ENCODE peak calls at places on chromosome 7, in ten cellular contexts. Q is GM04504, M is left ventricle myocardium inferior, A is cardiac muscle cell, E is fibroblast of pulmonary artery, L is progenitor cell of endocrine pancreas, G is SK-N-SH, W is hippocampal formation, X is EH, H is amygdala. D is an unnamed sample.

GRCh38 chr7:24945899-24946298 is 34.1 kb downstream of the OSBPL3 start:
- DNase-seq in Q (no peak), M (no peak), A (no peak), E (no peak), L (no peak), G (no peak), W (no peak), X (no peak), H (no peak), D (no peak)

GRCh38 chr7:74044366-74045350 is 16.7 kb downstream of the ELN start:
- DNase-seq in Q (no peak), M (no peak), A (no peak), E (no peak), L (no peak), G (no peak), W (peak), X (no peak), H (no peak), D (no peak)

GRCh38 chr7:91941450-91941849 is 788 bp downstream of the AKAP9 start:
- DNase-seq in Q (no peak), M (peak), A (peak), E (peak), L (no peak), G (peak), W (peak), X (peak), H (peak), D (no peak)

GRCh38 chr7:76428868-76429805 is 4.4 kb downstream of the ZP3 start:
- DNase-seq in Q (peak), M (no peak), A (peak), E (peak), L (no peak), G (no peak), W (peak), X (peak), H (no peak), D (no peak)

GRCh38 chr7:115851291-115851690 is 179.3 kb downstream of the TFEC start:
- DNase-seq in Q (peak), M (no peak), A (peak), E (peak), L (no peak), G (no peak), W (no peak), X (peak), H (no peak), D (no peak)

GRCh38 chr7:24475573-24475972 is 97.7 kb upstream of the PALS2 start:
- DNase-seq in Q (no peak), M (no peak), A (no peak), E (no peak), L (no peak), G (no peak), W (no peak), X (no peak), H (no peak), D (no peak)

GRCh38 chr7:151823783-151824182 is 53.1 kb downstream of the PRKAG2 start:
- DNase-seq in Q (no peak), M (no peak), A (no peak), E (no peak), L (no peak), G (no peak), W (no peak), X (no peak), H (no peak), D (no peak)

GRCh38 chr7:41010967-41011366 is 691.9 kb downstream of the INHBA start:
- DNase-seq in Q (peak), M (no peak), A (peak), E (peak), L (no peak), G (no peak), W (no peak), X (peak), H (no peak), D (no peak)

GRCh38 chr7:8413600-8413999 is 19.8 kb upstream of the NXPH1 start:
- DNase-seq in Q (no peak), M (no peak), A (no peak), E (no peak), L (no peak), G (no peak), W (no peak), X (no peak), H (no peak), D (no peak)

GRCh38 chr7:158734861-158735260 is 30.3 kb upstream of the NCAPG2 start:
- DNase-seq in Q (no peak), M (no peak), A (peak), E (peak), L (no peak), G (no peak), W (no peak), X (peak), H (no peak), D (no peak)